ENCODE peak calls at places on chromosomes 12 and 14, in ten cellular contexts. V is right lobe of liver, T is heart left ventricle, A is H7, J is colonic mucosa, E is upper lobe of right lung, G is skeletal muscle cell, K is lower leg skin, S is dorsolateral prefrontal cortex, Y is lower lobe of right lung. R is an unnamed sample.

GRCh38 chr14:30608533-30609006 is 13.5 kb upstream of the SCFD1 start:
- DNase-seq in S (no peak), K (no peak), A (no peak), E (no peak), G (no peak), J (no peak), Y (no peak), V (no peak), T (no peak), R (no peak)

GRCh38 chr14:36356862-36357261 is 36.4 kb upstream of the MBIP start:
- DNase-seq in E (no peak), G (no peak), J (no peak), K (no peak), V (no peak), Y (no peak), S (no peak), T (no peak), A (no peak), R (no peak)

GRCh38 chr14:26415618-26416123 is 182.2 kb downstream of the NOVA1 start:
- DNase-seq in K (no peak), G (peak; percentile 28), A (no peak), Y (no peak), T (no peak), J (peak; percentile 34), S (no peak), E (no peak), V (no peak), R (no peak)

GRCh38 chr12:115648463-115648862 is 629.0 kb downstream of the MED13L start:
- DNase-seq in Y (no peak), V (no peak), G (no peak), E (no peak), J (no peak), A (no peak), S (no peak), K (no peak), T (no peak), R (no peak)

GRCh38 chr12:74317078-74317581 is 220.5 kb upstream of the ATXN7L3B start:
- DNase-seq in E (no peak), Y (no peak), G (peak; percentile 85), A (peak; percentile 40), T (no peak), V (no peak), J (no peak), K (no peak), S (no peak), R (no peak)

GRCh38 chr12:132282031-132282949 is 47.1 kb downstream of the GALNT9 start:
- DNase-seq in T (no peak), Y (peak; percentile 24), A (no peak), G (no peak), S (no peak), E (no peak), J (no peak), K (no peak), V (no peak), R (no peak)

GRCh38 chr12:131783915-131784541 is 44.2 kb upstream of the MMP17 start:
- DNase-seq in A (peak; percentile 77), T (no peak), E (no peak), J (no peak), K (no peak), G (peak; percentile 37), Y (no peak), V (no peak), S (no peak), R (no peak)

GRCh38 chr14:70515796-70516195 is 19.0 kb downstream of the ADAM20 start:
- DNase-seq in G (peak; percentile 7), T (no peak), E (no peak), A (no peak), J (no peak), Y (no peak), S (no peak), V (no peak), K (no peak), R (no peak)

GRCh38 chr12:113186666-113187325 is 1.3 kb downstream of the RITA1 start:
- DNase-seq in A (no peak), J (peak; percentile 42), V (peak; percentile 85), S (no peak), T (no peak), K (no peak), Y (no peak), E (no peak), G (no peak), R (no peak)

GRCh38 chr12:109934026-109934425 is 34.0 kb downstream of the TCHP start:
- DNase-seq in T (no peak), G (no peak), K (no peak), A (no peak), S (no peak), V (no peak), J (no peak), Y (no peak), E (no peak), R (no peak)

GRCh38 chr12:100867639-100868393 is 73.2 kb downstream of the ANO4 start:
- DNase-seq in J (no peak), E (no peak), G (no peak), Y (no peak), T (no peak), A (no peak), S (no peak), K (no peak), V (no peak), R (no peak)

GRCh38 chr12:92036061-92036620 is 109.5 kb downstream of the BTG1 start:
- DNase-seq in V (no peak), E (no peak), S (no peak), K (no peak), T (no peak), J (no peak), Y (no peak), A (no peak), G (no peak), R (no peak)

GRCh38 chr12:92034083-92034482 is 111.6 kb downstream of the BTG1 start:
- DNase-seq in K (no peak), V (no peak), E (no peak), T (no peak), S (no peak), A (no peak), G (no peak), Y (no peak), J (no peak), R (no peak)

GRCh38 chr12:92034858-92035401 is 110.7 kb downstream of the BTG1 start:
- DNase-seq in Y (peak; percentile 46), J (peak; percentile 80), K (peak; percentile 87), E (peak; percentile 62), A (no peak), G (peak; percentile 94), S (no peak), T (peak; percentile 62), V (peak; percentile 63), R (peak; percentile 29)

GRCh38 chr12:92036771-92037453 is 108.7 kb downstream of the BTG1 start:
- DNase-seq in J (no peak), E (no peak), V (no peak), T (no peak), Y (no peak), S (no peak), G (peak; percentile 96), A (no peak), K (no peak), R (no peak)

DNA sequence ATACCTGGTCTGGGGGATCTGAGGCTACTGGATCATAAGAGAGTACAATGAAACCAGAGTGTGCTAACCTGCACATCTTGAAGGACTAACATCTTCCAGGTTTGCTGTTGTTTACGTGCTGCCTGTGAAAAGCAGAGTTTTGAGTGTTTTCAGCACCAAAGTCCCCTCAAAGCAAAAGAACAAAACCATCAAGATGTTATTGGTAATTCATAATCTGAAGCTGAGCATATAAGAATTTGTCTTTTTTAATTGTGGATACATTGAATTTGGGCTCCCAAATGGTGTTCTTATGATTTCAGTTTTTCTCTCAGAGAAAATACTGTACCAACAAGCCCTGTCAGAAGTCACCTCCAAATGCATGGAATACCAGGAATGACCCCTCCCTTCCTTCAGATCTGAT is 110.2 kb downstream of the BTG1 start:
- DNase-seq in S (no peak), V (no peak), A (no peak), T (no peak), K (no peak), Y (no peak), J (no peak), G (no peak), E (no peak), R (no peak)
- H3K4me3 ChIP-seq in S (peak overlapping the region; percentile 34), V (no peak overlapping the region), A (no peak overlapping the region), T (no peak overlapping the region), K (no peak overlapping the region), Y (peak overlapping the region; percentile 43), J (no peak overlapping the region), G (no peak overlapping the region), E (peak overlapping the region; percentile 45), R (peak overlapping the region; percentile 86)

GRCh38 chr12:3033538-3033865 is 43.7 kb upstream of the TSPAN9 start:
- DNase-seq in V (peak; percentile 32), A (no peak), E (no peak), K (no peak), G (peak; percentile 49), J (no peak), S (no peak), Y (no peak), T (peak; percentile 26), R (no peak)

GRCh38 chr12:3032770-3033537 is 44.2 kb upstream of the TSPAN9 start:
- DNase-seq in Y (no peak), K (no peak), S (no peak), E (no peak), T (peak; percentile 59), V (peak; percentile 52), A (peak; percentile 57), G (no peak), J (no peak), R (no peak)

GRCh38 chr12:3035171-3035570 is 42.0 kb upstream of the TSPAN9 start:
- DNase-seq in E (no peak), V (peak; percentile 32), G (no peak), S (no peak), A (no peak), Y (no peak), T (peak; percentile 49), J (no peak), K (no peak), R (no peak)

GRCh38 chr12:3035815-3036702 is 41.1 kb upstream of the TSPAN9 start:
- DNase-seq in G (no peak), A (peak; percentile 67), T (peak; percentile 26), J (no peak), K (no peak), S (no peak), E (no peak), V (peak; percentile 13), Y (no peak), R (no peak)

GRCh38 chr12:3034067-3034750 is 43.0 kb upstream of the TSPAN9 start:
- DNase-seq in E (peak; percentile 74), S (peak; percentile 63), A (peak; percentile 94), Y (no peak), K (no peak), G (peak; percentile 42), T (peak; percentile 74), V (peak; percentile 66), J (peak; percentile 44), R (peak; percentile 53)
- H3K4me3 ChIP-seq in E (no peak overlapping the region), S (no peak overlapping the region), A (no peak overlapping the region), Y (no peak overlapping the region), K (no peak overlapping the region), G (no peak overlapping the region), T (no peak overlapping the region), V (no peak overlapping the region), J (no peak overlapping the region), R (no peak overlapping the region)

GRCh38 chr12:49707812-49708147 is 575 bp upstream of the FMNL3 start:
- DNase-seq in T (no peak), K (no peak), S (no peak), Y (no peak), V (no peak), G (no peak), E (no peak), J (no peak), A (no peak), R (no peak)
- H3K4me3 ChIP-seq in T (no peak overlapping the region), K (no peak overlapping the region), S (peak overlapping the region; percentile 76), Y (no peak overlapping the region), V (no peak overlapping the region), G (peak overlapping the region; percentile 14), E (no peak overlapping the region), J (no peak overlapping the region), A (no peak overlapping the region), R (peak overlapping the region; percentile 12)

GRCh38 chr12:54352022-54352531 is 12.2 kb downstream of the GPR84 start:
- DNase-seq in A (peak; percentile 78), E (peak; percentile 84), V (no peak), J (no peak), G (no peak), Y (peak; percentile 71), T (peak; percentile 78), S (peak; percentile 43), K (no peak), R (peak; percentile 45)
- H3K4me3 ChIP-seq in A (peak overlapping the region; percentile 40), E (no peak overlapping the region), V (no peak overlapping the region), J (no peak overlapping the region), G (no peak overlapping the region), Y (no peak overlapping the region), T (peak overlapping the region; percentile 31), S (peak overlapping the region; percentile 48), K (no peak overlapping the region), R (peak overlapping the region; percentile 13)

R was measured in CD4-positive, CD25-positive, alpha-beta regulatory T cell.